ENCODE peak calls at places on chromosomes 5 and 9, in four cellular contexts. N is mesendoderm; M is CD8-positive, alpha-beta T cell; Q is cardiac muscle cell. P is an unnamed sample. For H3K36me3, the result is how much of the 10 kb centered on the place peaks cover.

GRCh38 chr5:139388198-139388821 is 1.4 kb downstream of the MZB1 start:
- DNase-seq in N (peak), M (no peak), Q (peak), P (peak)

GRCh38 chr5:36570268-36570667 is 36.1 kb upstream of the SLC1A3 start:
- DNase-seq in M (no peak), Q (peak), N (no peak), P (no peak)

GRCh38 chr5:132777209-132778069 is at the start of gene SEPTIN8:
- DNase-seq in M (peak), Q (peak), N (peak), P (peak)

GRCh38 chr9:89412951-89413350 is 85.0 kb downstream of the SEMA4D start:
- DNase-seq in Q (no peak), M (no peak), N (peak), P (no peak)

GRCh38 chr5:107539163-107539445 is 131.6 kb downstream of the EFNA5 start:
- DNase-seq in M (no peak), Q (no peak), N (no peak), P (no peak)

GRCh38 chr5:41794478-41794877 is 75.7 kb downstream of the OXCT1 start:
- DNase-seq in Q (peak), M (no peak), N (peak), P (no peak)

GRCh38 chr5:180103487-180103886 is 31.9 kb upstream of the RNF130 start:
- DNase-seq in Q (no peak), N (no peak), M (no peak), P (no peak)

GRCh38 chr5:27876071-27876470 is 837.7 kb upstream of the CDH9 start:
- DNase-seq in Q (peak), M (no peak), N (no peak), P (no peak)

GRCh38 chr5:95936812-95937397 is 24.7 kb downstream of the ELL2 start:
- DNase-seq in N (no peak), Q (no peak), M (no peak), P (no peak)

GRCh38 chr5:1948663-1949191 is 66.0 kb upstream of the IRX4 start:
- DNase-seq in N (no peak), Q (no peak), M (no peak), P (no peak)

GRCh38 chr5:131259326-131259725 is 4.5 kb upstream of the CDC42SE2 start:
- DNase-seq in M (no peak), N (no peak), Q (no peak), P (no peak)

GRCh38 chr5:168393773-168394172 is 92.5 kb upstream of the RARS1 start:
- DNase-seq in N (no peak), Q (no peak), M (no peak), P (no peak)

GRCh38 chr5:56192246-56192645 is 40.9 kb downstream of the ANKRD55 start:
- DNase-seq in Q (no peak), M (no peak), N (no peak), P (peak)

GRCh38 chr9:38416461-38416860 is 7.8 kb downstream of the IGFBPL1 start:
- DNase-seq in M (no peak), N (no peak), Q (no peak), P (no peak)

GRCh38 chr5:67319935-67320725 is 123.5 kb upstream of the CD180 start:
- DNase-seq in N (no peak), Q (no peak), M (no peak), P (no peak)

GRCh38 chr9:97237311-97237786 is 70.1 kb upstream of the CCDC180 start:
- DNase-seq in N (peak), Q (peak), M (no peak), P (peak)

GRCh38 chr9:69604568-69605219 is 67.5 kb downstream of the APBA1 start:
- DNase-seq in M (no peak), N (no peak), Q (no peak), P (no peak)

GRCh38 chr9:125843646-125844045 is 96.5 kb downstream of the PBX3 start:
- DNase-seq in M (no peak), Q (peak), N (peak), P (no peak)

GRCh38 chr5:110625376-110625999 is 101.0 kb downstream of the TMEM232 start:
- DNase-seq in M (no peak), Q (peak), N (peak), P (peak)

DNA sequence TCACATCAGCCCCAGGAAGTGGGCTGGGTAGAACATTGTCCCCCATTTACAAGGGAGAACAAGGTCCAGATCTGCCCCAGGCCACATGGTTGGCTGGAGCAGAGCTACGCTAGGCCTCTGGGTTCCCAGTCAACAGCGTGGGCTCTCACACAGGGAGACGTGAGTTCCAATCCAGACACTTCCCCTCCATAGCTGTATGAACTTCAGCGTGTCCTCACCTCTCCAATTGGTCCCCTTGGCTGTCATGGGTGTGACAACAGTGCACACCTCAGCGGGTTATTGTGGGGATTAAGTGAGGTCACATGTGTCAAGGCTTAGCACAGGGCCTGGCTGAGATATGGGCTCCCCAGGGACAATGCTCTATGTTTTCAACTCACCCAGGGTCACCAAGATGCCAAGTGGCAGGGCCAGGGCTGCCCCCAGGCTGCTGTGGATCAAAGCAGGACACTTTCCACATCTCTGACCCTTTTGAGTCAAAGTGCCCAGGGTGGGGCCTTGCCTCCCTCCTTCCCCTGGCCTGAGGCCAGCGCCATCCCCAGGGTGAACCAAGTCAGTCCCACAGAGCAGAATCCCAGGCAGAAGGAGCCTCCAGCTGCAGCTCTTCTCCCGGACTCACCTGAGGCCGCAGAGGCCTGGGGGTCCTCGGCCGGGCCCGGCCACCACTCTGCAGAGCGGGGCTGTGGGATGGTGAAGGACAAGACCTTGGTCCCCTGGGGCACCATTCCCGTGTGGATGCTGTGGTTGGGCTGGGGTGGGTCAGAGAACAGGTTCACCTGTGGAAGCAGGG is 19.8 kb downstream of the AKNA start:
- DNase-seq in Q (no peak), N (no peak), M (no peak), P (no peak)
- H3K36me3 ChIP-seq in Q (under half), N (under half), M (half or more), P (under half)

GRCh38 chr9:134049236-134049635 is 18.6 kb downstream of the BRD3 start:
- DNase-seq in M (no peak), N (no peak), Q (no peak), P (no peak)

GRCh38 chr9:134050726-134051125 is 17.1 kb downstream of the BRD3 start:
- DNase-seq in M (no peak), N (no peak), Q (no peak), P (no peak)

GRCh38 chr9:134051319-134051718 is 16.5 kb downstream of the BRD3 start:
- DNase-seq in Q (no peak), M (no peak), N (no peak), P (no peak)

GRCh38 chr9:134048582-134048968 is 19.3 kb downstream of the BRD3 start:
- DNase-seq in N (no peak), M (no peak), Q (no peak), P (no peak)

GRCh38 chr9:134049772-134050588 is 17.8 kb downstream of the BRD3 start:
- DNase-seq in M (no peak), Q (no peak), N (no peak), P (no peak)
- H3K36me3 ChIP-seq in M (under half), Q (under half), N (under half), P (under half)

GRCh38 chr9:128792978-128793686 is 6.1 kb downstream of the TBC1D13 start:
- DNase-seq in N (no peak), Q (no peak), M (no peak), P (no peak)

GRCh38 chr9:128790536-128790935 is 3.5 kb downstream of the TBC1D13 start:
- DNase-seq in Q (no peak), M (no peak), N (no peak), P (no peak)

GRCh38 chr9:128787583-128788156 is 617 bp downstream of the TBC1D13 start:
- DNase-seq in N (peak), Q (peak), M (no peak), P (no peak)

GRCh38 chr9:128788445-128788844 is 1.4 kb downstream of the TBC1D13 start:
- DNase-seq in N (peak), Q (no peak), M (no peak), P (no peak)

GRCh38 chr9:128792134-128792533 is 5.1 kb downstream of the TBC1D13 start:
- DNase-seq in N (no peak), M (no peak), Q (no peak), P (no peak)
- H3K36me3 ChIP-seq in N (under half), M (under half), Q (under half), P (under half)

DNA sequence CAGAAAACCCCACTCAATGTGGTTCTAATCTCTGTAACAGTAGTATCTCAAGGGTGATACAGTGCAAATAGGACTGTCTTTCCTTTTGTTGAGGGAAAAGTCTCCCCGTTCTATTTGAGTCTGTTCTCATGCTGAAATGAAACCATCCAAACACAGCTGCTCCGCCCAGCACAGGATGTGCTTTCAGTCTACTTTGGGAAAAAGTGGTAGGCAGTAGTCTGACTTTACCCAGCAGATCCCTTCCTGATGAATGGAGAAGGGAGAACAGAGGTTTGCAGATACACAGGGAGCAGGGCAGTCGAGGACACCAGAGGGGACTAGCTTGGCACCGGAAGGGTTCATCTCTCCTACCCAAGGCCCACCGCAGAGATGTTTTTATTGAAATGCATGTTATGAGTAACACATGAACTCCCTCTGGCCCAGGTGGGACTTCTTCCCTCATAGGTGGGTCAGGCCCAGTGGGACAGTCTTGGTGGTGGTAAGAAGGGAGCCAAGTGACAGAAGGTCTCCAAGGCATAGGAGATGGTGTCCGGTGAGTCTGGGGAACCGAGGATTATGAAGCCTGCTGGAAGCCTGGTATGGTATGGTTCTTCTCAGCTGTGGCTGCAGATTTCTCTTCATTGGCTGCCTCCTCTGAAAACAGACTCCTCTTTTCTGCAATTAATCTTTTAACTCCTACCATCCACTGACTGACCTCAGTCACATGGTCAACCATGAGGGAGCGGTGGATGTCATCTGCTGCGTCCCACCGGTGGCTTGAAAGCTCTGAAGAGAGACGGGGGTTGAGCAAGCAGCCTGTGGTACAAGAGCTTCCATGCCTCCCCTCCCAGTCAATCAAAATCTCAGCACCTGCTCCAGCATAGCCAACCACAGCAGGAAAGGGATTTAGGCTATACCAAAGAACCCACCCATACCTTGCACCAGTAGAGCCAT is 3.0 kb downstream of the EIF4EBP3 start:
- DNase-seq in Q (no peak), M (no peak), N (no peak), P (no peak)
- H3K36me3 ChIP-seq in Q (under half), M (under half), N (under half), P (under half)

DNA sequence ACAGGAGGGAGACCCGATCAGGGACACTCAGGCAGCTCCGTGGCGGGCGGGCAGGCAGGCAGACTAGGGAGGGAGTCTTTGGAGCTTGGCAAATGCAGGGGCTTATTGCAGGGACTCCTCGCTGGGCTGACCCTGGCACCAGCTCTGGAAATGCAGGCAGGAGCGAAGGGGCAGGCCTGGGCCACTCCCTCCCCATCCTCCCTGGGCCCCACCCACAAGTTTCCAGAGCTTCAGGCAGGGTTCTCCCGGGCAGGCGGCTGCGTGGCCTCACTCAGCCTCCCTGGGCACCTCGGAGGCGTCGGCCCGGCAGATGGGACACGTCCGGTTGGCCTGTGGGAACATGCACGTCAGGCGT is 8.5 kb downstream of the RNF44 start:
- DNase-seq in N (no peak), Q (no peak), M (no peak), P (no peak)
- H3K36me3 ChIP-seq in N (under half), Q (under half), M (under half), P (under half)

GRCh38 chr9:15469406-15469805 is 41.4 kb downstream of the PSIP1 start:
- DNase-seq in N (peak), M (no peak), Q (no peak), P (no peak)
- H3K36me3 ChIP-seq in N (under half), M (half or more), Q (half or more), P (under half)

GRCh38 chr5:173158366-173158765 is 14.0 kb downstream of the BNIP1 start:
- DNase-seq in N (no peak), M (no peak), Q (no peak), P (no peak)
- H3K36me3 ChIP-seq in N (under half), M (under half), Q (under half), P (under half)

GRCh38 chr5:32597046-32597629 is 11.8 kb downstream of the SUB1 start:
- DNase-seq in M (no peak), Q (no peak), N (no peak), P (no peak)
- H3K36me3 ChIP-seq in M (half or more), Q (half or more), N (under half), P (under half)